ENCODE peak calls at places on chromosome 13, in nine cellular contexts. N, L, Y, U, W, V, I, M and O are unnamed samples.

GRCh38 chr13:22091222-22091970 is 420.5 kb downstream of the FGF9 start:
- DNase-seq in N (no peak), L (no peak), Y (peak; percentile 79), U (no peak), W (no peak), V (no peak), I (no peak), M (no peak), O (no peak)

GRCh38 chr13:101489635-101490034 is 37.2 kb downstream of the ITGBL1 start:
- DNase-seq in N (no peak), L (no peak), Y (peak; percentile 12), U (no peak), W (no peak), V (no peak), I (no peak), M (no peak), O (no peak)

GRCh38 chr13:113901642-113902041 is 37.8 kb upstream of the GAS6 start:
- DNase-seq in N (no peak), L (no peak), Y (no peak), U (no peak), W (no peak), V (no peak), I (no peak), M (no peak), O (no peak)

GRCh38 chr13:105612541-105612940 is 922.9 kb downstream of the EFNB2 start:
- DNase-seq in N (no peak), L (no peak), Y (no peak), U (no peak), W (no peak), V (no peak), I (no peak), M (no peak), O (no peak)

GRCh38 chr13:28451482-28452217 is 43.3 kb downstream of the FLT1 start:
- DNase-seq in N (no peak), L (no peak), Y (no peak), U (peak; percentile 65), W (no peak), V (no peak), I (no peak), M (no peak), O (no peak)

GRCh38 chr13:112931028-112931934 is 37.7 kb upstream of the MCF2L start:
- DNase-seq in N (peak; percentile 74), L (no peak), Y (peak; percentile 76), U (peak; percentile 63), W (peak; percentile 47), V (no peak), I (no peak), M (no peak), O (no peak)

GRCh38 chr13:99392806-99393135 is 85.6 kb upstream of the GPR183 start:
- DNase-seq in N (no peak), L (no peak), Y (no peak), U (peak; percentile 21), W (no peak), V (no peak), I (no peak), M (no peak), O (no peak)

GRCh38 chr13:80196756-80197155 is 144.2 kb downstream of the SPRY2 start:
- DNase-seq in N (no peak), L (no peak), Y (peak; percentile 13), U (peak; percentile 26), W (no peak), V (no peak), I (no peak), M (no peak), O (no peak)

GRCh38 chr13:114130708-114131580 is 1.5 kb downstream of the RASA3 start:
- DNase-seq in N (no peak), L (peak; percentile 48), Y (peak; percentile 91), U (peak; percentile 95), W (peak; percentile 71), V (peak; percentile 74), I (peak; percentile 53), M (peak; percentile 62), O (peak; percentile 52)

GRCh38 chr13:96988441-96988840 is 5.8 kb downstream of the OXGR1 start:
- DNase-seq in N (no peak), L (no peak), Y (no peak), U (no peak), W (no peak), V (no peak), I (no peak), M (no peak), O (no peak)

GRCh38 chr13:96982672-96983071 is 11.6 kb downstream of the OXGR1 start:
- DNase-seq in N (no peak), L (no peak), Y (no peak), U (peak; percentile 8), W (no peak), V (no peak), I (peak; percentile 22), M (no peak), O (no peak)

DNA sequence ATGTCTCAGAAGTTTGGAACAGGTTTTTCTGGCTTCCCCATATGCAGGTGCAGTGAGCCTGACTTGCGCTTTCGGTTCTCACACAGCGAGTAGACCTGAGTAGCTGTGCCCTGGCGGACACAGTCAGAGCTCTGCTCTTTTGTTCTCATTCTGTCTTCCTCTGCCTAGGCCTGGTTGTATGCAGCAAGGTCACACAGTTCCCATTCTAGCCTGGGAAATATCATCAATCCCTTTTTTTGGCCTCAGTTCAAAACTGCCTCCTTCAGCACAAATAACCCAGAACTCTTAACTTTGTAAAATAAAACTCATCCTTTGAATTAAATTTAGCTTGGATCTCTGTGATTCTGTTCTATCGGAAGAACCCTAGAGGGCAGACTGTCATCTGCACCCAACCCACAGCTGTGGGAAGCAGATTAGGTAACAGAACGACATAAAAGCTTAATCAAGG is 10.2 kb downstream of the OXGR1 start:
- DNase-seq in N (peak; percentile 59), L (peak; percentile 30), Y (no peak), U (peak; percentile 34), W (peak; percentile 24), V (peak; percentile 49), I (no peak), M (no peak), O (no peak)
- TF ChIP-seq CTCF in N (no peak), L (peak; percentile 8), Y (no peak), U (no peak), W (no peak), V (no peak), I (peak; percentile 14), M (peak; percentile 15), O (no peak)

GRCh38 chr13:27149702-27150101 is 21.9 kb downstream of the USP12 start:
- DNase-seq in N (no peak), L (no peak), Y (no peak), U (no peak), W (no peak), V (no peak), I (no peak), M (no peak), O (no peak)

GRCh38 chr13:27151798-27152599 is 19.6 kb downstream of the USP12 start:
- DNase-seq in N (no peak), L (no peak), Y (peak; percentile 29), U (no peak), W (no peak), V (no peak), I (no peak), M (no peak), O (no peak)

GRCh38 chr13:27147530-27148170 is 24.0 kb downstream of the USP12 start:
- DNase-seq in N (no peak), L (no peak), Y (peak; percentile 44), U (no peak), W (no peak), V (peak; percentile 59), I (no peak), M (peak; percentile 67), O (no peak)

GRCh38 chr13:27148900-27149299 is 22.7 kb downstream of the USP12 start:
- DNase-seq in N (no peak), L (no peak), Y (no peak), U (no peak), W (no peak), V (no peak), I (no peak), M (no peak), O (no peak)
- TF ChIP-seq CTCF in N (no peak), L (no peak), Y (no peak), U (no peak), W (no peak), V (no peak), I (no peak), M (no peak), O (no peak)

GRCh38 chr13:109868583-109869311 is 82.4 kb upstream of the IRS2 start:
- DNase-seq in N (no peak), L (no peak), Y (peak; percentile 17), U (peak; percentile 56), W (peak; percentile 39), V (no peak), I (no peak), M (no peak), O (no peak)

GRCh38 chr13:109871018-109871370 is 84.6 kb upstream of the IRS2 start:
- DNase-seq in N (no peak), L (no peak), Y (peak; percentile 55), U (peak; percentile 42), W (peak; percentile 26), V (no peak), I (no peak), M (no peak), O (no peak)

GRCh38 chr13:109870281-109871017 is 84.1 kb upstream of the IRS2 start:
- DNase-seq in N (no peak), L (no peak), Y (no peak), U (no peak), W (no peak), V (no peak), I (no peak), M (no peak), O (no peak)

GRCh38 chr13:109867766-109868165 is 81.4 kb upstream of the IRS2 start:
- DNase-seq in N (no peak), L (no peak), Y (no peak), U (peak; percentile 38), W (no peak), V (no peak), I (no peak), M (no peak), O (no peak)

DNA sequence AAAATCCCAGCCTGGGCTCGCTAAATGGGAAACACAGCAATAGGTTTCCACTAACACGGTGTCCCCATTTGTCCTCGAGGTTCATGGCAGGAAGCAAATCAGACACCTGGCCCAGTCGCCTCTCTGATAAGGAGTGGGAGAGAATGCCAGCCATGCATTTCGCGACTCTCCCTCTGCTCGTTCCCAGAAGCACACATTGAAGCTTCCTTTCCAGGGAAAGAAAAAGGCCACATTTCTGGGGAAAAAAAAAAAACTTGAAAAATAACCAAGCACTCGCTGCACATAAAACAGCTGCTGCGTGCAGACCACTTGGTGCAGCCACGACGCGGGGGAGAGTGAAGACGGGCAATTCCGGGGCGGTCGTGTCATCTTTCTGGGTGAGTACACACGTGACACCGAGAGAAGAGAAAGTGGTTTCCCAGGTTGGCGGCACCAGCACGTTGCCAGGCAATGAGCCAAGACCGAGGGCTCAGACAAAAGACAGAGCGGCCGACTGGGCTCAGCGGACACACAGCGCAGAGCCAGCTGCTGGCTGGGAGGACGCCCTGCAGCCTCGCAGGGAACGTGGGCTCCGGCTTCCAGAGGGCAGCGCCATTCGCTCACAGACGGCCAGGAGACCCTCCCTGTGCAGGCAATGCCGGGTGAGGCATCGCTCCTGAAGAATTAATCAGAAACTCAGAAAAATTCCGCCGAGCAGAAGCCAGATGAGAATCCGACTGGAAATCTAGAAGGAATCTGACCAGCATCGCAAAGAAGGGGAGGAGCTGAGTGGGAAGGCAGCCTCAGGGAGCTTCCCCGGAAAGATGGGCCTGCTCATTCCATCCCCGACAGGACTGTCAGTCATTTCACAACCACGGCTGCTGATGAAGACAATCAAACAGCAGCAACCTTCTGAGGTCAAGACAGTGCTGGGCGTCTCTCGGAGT is 83.2 kb upstream of the IRS2 start:
- DNase-seq in N (peak; percentile 58), L (peak; percentile 84), Y (peak; percentile 44), U (peak; percentile 65), W (peak; percentile 28), V (no peak), I (peak; percentile 80), M (no peak), O (no peak)
- TF ChIP-seq CTCF in N (no peak), L (peak; percentile 42), Y (peak; percentile 13), U (no peak), W (peak; percentile 30), V (no peak), I (peak; percentile 39), M (no peak), O (no peak)

GRCh38 chr13:35990196-35990595 is 141.0 kb downstream of the DCLK1 start:
- DNase-seq in N (no peak), L (no peak), Y (no peak), U (no peak), W (no peak), V (no peak), I (no peak), M (no peak), O (no peak)
- TF ChIP-seq CTCF in N (no peak), L (no peak), Y (no peak), U (no peak), W (no peak), V (no peak), I (no peak), M (no peak), O (no peak)